ENCODE peak calls at places on chromosomes 16 and 17, in seven cellular contexts. D is ovary, V is transverse colon, Q is uterus, R is Peyer's patch, S is body of pancreas, C is spleen. X is an unnamed sample.

GRCh38 chr16:29820271-29820701 is at the start of gene MVP:
- DNase-seq in D (peak; percentile 70), V (peak; percentile 87), Q (peak; percentile 61), R (peak; percentile 85), S (peak; percentile 86), C (peak; percentile 92), X (peak; percentile 58)

GRCh38 chr16:70576431-70577255 is 53.0 kb downstream of the SF3B3 start:
- DNase-seq in D (no peak), V (peak; percentile 33), Q (no peak), R (no peak), S (no peak), C (no peak), X (peak; percentile 70)

GRCh38 chr16:50667497-50668367 is 13.4 kb downstream of the SNX20 start:
- DNase-seq in D (no peak), V (no peak), Q (no peak), R (peak; percentile 34), S (no peak), C (peak; percentile 72), X (peak; percentile 57)

GRCh38 chr17:57404073-57404472 is 147.8 kb downstream of the MSI2 start:
- DNase-seq in D (no peak), V (no peak), Q (no peak), R (no peak), S (no peak), C (no peak), X (peak; percentile 36)

GRCh38 chr16:68760671-68761275 is 23.7 kb downstream of the CDH1 start:
- DNase-seq in D (no peak), V (peak; percentile 41), Q (no peak), R (no peak), S (peak; percentile 55), C (no peak), X (peak; percentile 42)

GRCh38 chr16:11964761-11965539 is at the start of gene TNFRSF17:
- DNase-seq in D (no peak), V (peak; percentile 13), Q (no peak), R (no peak), S (no peak), C (no peak), X (no peak)

GRCh38 chr17:20999044-20999573 is 43.7 kb downstream of the USP22 start:
- DNase-seq in D (peak; percentile 56), V (no peak), Q (peak; percentile 42), R (peak; percentile 50), S (no peak), C (peak; percentile 75), X (no peak)

GRCh38 chr17:73071387-73071999 is 21.0 kb downstream of the SLC39A11 start:
- DNase-seq in D (no peak), V (no peak), Q (no peak), R (no peak), S (no peak), C (no peak), X (no peak)

GRCh38 chr17:19354123-19354522 is 8.4 kb downstream of the B9D1 start:
- DNase-seq in D (no peak), V (no peak), Q (no peak), R (no peak), S (no peak), C (no peak), X (no peak)

GRCh38 chr16:14496047-14496770 is 133.9 kb downstream of the PARN start:
- DNase-seq in D (no peak), V (no peak), Q (no peak), R (no peak), S (no peak), C (no peak), X (no peak)

GRCh38 chr17:65194670-65195334 is 57.6 kb downstream of the RGS9 start:
- DNase-seq in D (no peak), V (peak; percentile 27), Q (no peak), R (no peak), S (no peak), C (no peak), X (no peak)

GRCh38 chr17:43674394-43674793 is 12.7 kb upstream of the MEOX1 start:
- DNase-seq in D (no peak), V (no peak), Q (no peak), R (no peak), S (no peak), C (no peak), X (no peak)

GRCh38 chr16:84228321-84228838 is 11.4 kb downstream of the KCNG4 start:
- DNase-seq in D (peak; percentile 82), V (peak; percentile 15), Q (peak; percentile 78), R (no peak), S (peak; percentile 41), C (no peak), X (peak; percentile 97)

GRCh38 chr17:46812624-46813318 is 5.7 kb downstream of the WNT3 start:
- DNase-seq in D (no peak), V (no peak), Q (no peak), R (no peak), S (no peak), C (no peak), X (no peak)

GRCh38 chr17:12422632-12423031 is 243.1 kb upstream of the MYOCD start:
- DNase-seq in D (peak; percentile 42), V (peak; percentile 50), Q (peak; percentile 24), R (no peak), S (peak; percentile 66), C (no peak), X (no peak)

GRCh38 chr17:79842656-79843474 is 3.6 kb upstream of the CBX4 start:
- DNase-seq in D (peak; percentile 60), V (peak; percentile 32), Q (no peak), R (no peak), S (peak; percentile 17), C (no peak), X (peak; percentile 64)

GRCh38 chr17:83152745-83153611 is 73.6 kb downstream of the METRNL start:
- DNase-seq in D (no peak), V (peak; percentile 42), Q (no peak), R (no peak), S (peak; percentile 26), C (peak; percentile 76), X (no peak)

GRCh38 chr16:56964243-56965148 is 2.7 kb downstream of the CETP start:
- DNase-seq in D (peak; percentile 65), V (peak; percentile 96), Q (peak; percentile 67), R (peak; percentile 96), S (peak; percentile 91), C (peak; percentile 99), X (peak; percentile 97)

GRCh38 chr16:19223235-19223847 is 55.3 kb downstream of the SYT17 start:
- DNase-seq in D (no peak), V (peak; percentile 78), Q (no peak), R (peak; percentile 75), S (peak; percentile 63), C (no peak), X (peak; percentile 47)

GRCh38 chr17:79622776-79623175 is 11.9 kb upstream of the RBFOX3 start:
- DNase-seq in D (no peak), V (no peak), Q (peak; percentile 6), R (peak; percentile 15), S (no peak), C (peak; percentile 28), X (no peak)

GRCh38 chr16:80656161-80656560 is 115.4 kb downstream of the DYNLRB2 start:
- DNase-seq in D (no peak), V (no peak), Q (no peak), R (no peak), S (no peak), C (no peak), X (no peak)
- H3K4me3 ChIP-seq in D (no peak overlapping the region), V (no peak overlapping the region), Q (no peak overlapping the region), R (no peak overlapping the region), S (no peak overlapping the region), C (peak overlapping the region; percentile 50), X (no peak overlapping the region)

GRCh38 chr17:68463211-68463990 is 6.1 kb upstream of the WIPI1 start:
- DNase-seq in D (no peak), V (no peak), Q (no peak), R (no peak), S (no peak), C (no peak), X (no peak)

GRCh38 chr17:68461122-68461539 is 3.8 kb upstream of the WIPI1 start:
- DNase-seq in D (no peak), V (no peak), Q (no peak), R (no peak), S (no peak), C (no peak), X (peak; percentile 46)

GRCh38 chr17:68461589-68461988 is 4.3 kb upstream of the WIPI1 start:
- DNase-seq in D (no peak), V (peak; percentile 38), Q (no peak), R (no peak), S (peak; percentile 26), C (no peak), X (no peak)

GRCh38 chr17:68460715-68461114 is 3.4 kb upstream of the WIPI1 start:
- DNase-seq in D (no peak), V (no peak), Q (no peak), R (no peak), S (no peak), C (no peak), X (no peak)

DNA sequence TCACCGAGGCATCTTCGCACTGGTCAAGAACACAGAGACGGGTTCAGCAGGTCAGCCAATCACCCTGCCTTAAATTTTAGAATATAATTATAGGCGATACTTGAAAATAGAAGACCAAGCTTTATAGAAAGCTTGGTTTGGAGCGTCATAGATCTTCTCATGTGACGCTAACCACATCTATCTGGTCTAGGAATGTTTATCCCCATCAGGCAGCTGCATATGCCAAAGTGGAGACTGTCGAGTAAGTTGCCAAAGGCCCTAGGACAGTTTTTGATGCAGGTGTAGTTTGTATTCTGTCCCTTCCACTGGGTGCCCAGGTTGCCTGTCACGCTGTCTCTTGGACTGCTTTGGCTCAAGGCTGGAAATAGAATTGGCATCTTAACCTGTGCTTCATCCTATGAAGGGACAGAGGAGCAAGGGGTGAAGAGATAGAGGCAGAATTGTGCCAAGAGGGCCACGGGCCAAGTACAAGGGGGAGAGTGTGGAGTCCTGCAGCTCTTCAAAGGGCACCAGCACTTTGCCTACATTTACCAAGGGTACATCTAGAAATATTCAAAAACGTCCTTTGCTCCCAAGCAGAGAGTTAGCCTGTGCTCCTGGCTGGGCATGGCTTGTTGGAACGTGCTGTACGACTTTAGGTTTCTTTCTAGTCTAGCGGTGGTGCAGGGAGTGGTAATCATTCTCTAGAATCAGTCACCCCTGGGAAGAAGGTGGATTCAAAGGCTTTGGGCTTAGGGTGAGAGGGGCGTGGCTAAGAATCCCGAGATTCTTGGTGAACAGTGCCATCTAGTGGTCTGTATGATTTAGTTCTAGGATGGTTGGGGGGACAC is 5.3 kb upstream of the WIPI1 start:
- DNase-seq in D (peak; percentile 63), V (peak; percentile 73), Q (peak; percentile 72), R (peak; percentile 50), S (peak; percentile 78), C (no peak), X (peak; percentile 86)
- TF ChIP-seq POLR2A in D (no peak), V (no peak), Q (no peak), R (no peak), S (no peak), C (no peak), X (no peak)

DNA sequence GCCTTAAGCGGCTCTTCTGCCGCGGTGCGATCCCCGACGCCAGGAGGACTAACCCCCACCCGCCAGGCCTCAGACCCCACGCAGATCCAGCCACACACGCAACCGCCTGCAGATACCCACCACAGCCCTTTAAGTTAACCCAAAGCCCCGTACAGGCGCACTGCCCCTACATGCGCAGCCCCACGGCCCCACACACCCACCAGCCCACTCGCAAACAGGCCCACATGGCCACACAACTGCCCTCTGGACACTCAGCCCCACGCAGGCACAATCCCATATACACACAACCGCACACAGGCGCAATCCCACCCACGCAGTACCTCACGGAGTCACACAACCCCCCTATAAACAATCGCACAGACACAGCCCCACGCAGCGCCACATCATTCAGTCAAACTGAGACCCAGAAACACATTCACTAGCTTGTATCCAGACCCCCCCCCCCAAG is 41.7 kb downstream of the RAI1 start:
- DNase-seq in D (no peak), V (no peak), Q (no peak), R (no peak), S (no peak), C (no peak), X (no peak)
- H3K4me3 ChIP-seq in D (peak overlapping the region; percentile 41), V (no peak overlapping the region), Q (peak overlapping the region; percentile 41), R (no peak overlapping the region), S (no peak overlapping the region), C (peak overlapping the region; percentile 81), X (no peak overlapping the region)

GRCh38 chr17:28949185-28950016 is 1.9 kb downstream of the PHF12 start:
- DNase-seq in D (peak; percentile 65), V (peak; percentile 67), Q (peak; percentile 60), R (peak; percentile 81), S (peak; percentile 68), C (peak; percentile 95), X (peak; percentile 79)
- TF ChIP-seq POLR2A in D (no peak), V (peak; percentile 40), Q (no peak), R (no peak), S (peak; percentile 68), C (no peak), X (no peak)